ENCODE peak calls at places on chromosomes 5 and 9, in six cellular contexts. One of them, this sample, is unnamed.

GRCh38 chr9:105425817-105426433 is 21.9 kb upstream of the FSD1L start:
- DNase-seq in activated naive CD8-positive, alpha-beta T cell treated with anti-CD3 and anti-CD28 coated beads, Interleukin-2, amount 10 ng/mL, durations not matched to agents 7 days and 5 days: no peak
- DNase-seq in AG04450: no peak
- DNase-seq in NCI-H446 treated with DMSO at 0.1 percent for 48 hours: no peak
- DNase-seq in AG08396: peak
- DNase-seq in neural crest cell: no peak
- DNase-seq in this sample: peak

GRCh38 chr5:85000671-85001070 is 616.0 kb upstream of the EDIL3 start:
- DNase-seq in activated naive CD8-positive, alpha-beta T cell treated with anti-CD3 and anti-CD28 coated beads, Interleukin-2, amount 10 ng/mL, durations not matched to agents 7 days and 5 days: no peak
- DNase-seq in AG04450: no peak
- DNase-seq in NCI-H446 treated with DMSO at 0.1 percent for 48 hours: peak
- DNase-seq in AG08396: no peak
- DNase-seq in neural crest cell: no peak
- DNase-seq in this sample: peak

GRCh38 chr5:149062371-149063016 is 368 bp downstream of the SH3TC2 start:
- DNase-seq in activated naive CD8-positive, alpha-beta T cell treated with anti-CD3 and anti-CD28 coated beads, Interleukin-2, amount 10 ng/mL, durations not matched to agents 7 days and 5 days: no peak
- DNase-seq in AG04450: no peak
- DNase-seq in NCI-H446 treated with DMSO at 0.1 percent for 48 hours: no peak
- DNase-seq in AG08396: peak
- DNase-seq in neural crest cell: no peak
- DNase-seq in this sample: peak

GRCh38 chr9:121206516-121207370 is 5.1 kb upstream of the RAB14 start:
- DNase-seq in activated naive CD8-positive, alpha-beta T cell treated with anti-CD3 and anti-CD28 coated beads, Interleukin-2, amount 10 ng/mL, durations not matched to agents 7 days and 5 days: no peak
- DNase-seq in AG04450: no peak
- DNase-seq in NCI-H446 treated with DMSO at 0.1 percent for 48 hours: no peak
- DNase-seq in AG08396: no peak
- DNase-seq in neural crest cell: no peak
- DNase-seq in this sample: no peak

GRCh38 chr5:16809816-16810502 is 126.1 kb downstream of the MYO10 start:
- DNase-seq in activated naive CD8-positive, alpha-beta T cell treated with anti-CD3 and anti-CD28 coated beads, Interleukin-2, amount 10 ng/mL, durations not matched to agents 7 days and 5 days: no peak
- DNase-seq in AG04450: peak
- DNase-seq in NCI-H446 treated with DMSO at 0.1 percent for 48 hours: no peak
- DNase-seq in AG08396: peak
- DNase-seq in neural crest cell: no peak
- DNase-seq in this sample: peak

GRCh38 chr9:79021084-79021483 is 550.7 kb upstream of the TLE4 start:
- DNase-seq in activated naive CD8-positive, alpha-beta T cell treated with anti-CD3 and anti-CD28 coated beads, Interleukin-2, amount 10 ng/mL, durations not matched to agents 7 days and 5 days: no peak
- DNase-seq in AG04450: no peak
- DNase-seq in NCI-H446 treated with DMSO at 0.1 percent for 48 hours: no peak
- DNase-seq in AG08396: no peak
- DNase-seq in neural crest cell: no peak
- DNase-seq in this sample: no peak

GRCh38 chr9:133111461-133112360 is 9.3 kb downstream of the RALGDS start:
- DNase-seq in activated naive CD8-positive, alpha-beta T cell treated with anti-CD3 and anti-CD28 coated beads, Interleukin-2, amount 10 ng/mL, durations not matched to agents 7 days and 5 days: no peak
- DNase-seq in AG04450: no peak
- DNase-seq in NCI-H446 treated with DMSO at 0.1 percent for 48 hours: no peak
- DNase-seq in AG08396: no peak
- DNase-seq in neural crest cell: no peak
- DNase-seq in this sample: no peak

GRCh38 chr5:156411131-156411727 is 84.3 kb downstream of the SGCD start:
- DNase-seq in activated naive CD8-positive, alpha-beta T cell treated with anti-CD3 and anti-CD28 coated beads, Interleukin-2, amount 10 ng/mL, durations not matched to agents 7 days and 5 days: no peak
- DNase-seq in AG04450: peak
- DNase-seq in NCI-H446 treated with DMSO at 0.1 percent for 48 hours: peak
- DNase-seq in AG08396: peak
- DNase-seq in neural crest cell: no peak
- DNase-seq in this sample: no peak

GRCh38 chr5:172849636-172850453 is 15.8 kb downstream of the ERGIC1 start:
- DNase-seq in activated naive CD8-positive, alpha-beta T cell treated with anti-CD3 and anti-CD28 coated beads, Interleukin-2, amount 10 ng/mL, durations not matched to agents 7 days and 5 days: no peak
- DNase-seq in AG04450: no peak
- DNase-seq in NCI-H446 treated with DMSO at 0.1 percent for 48 hours: no peak
- DNase-seq in AG08396: no peak
- DNase-seq in neural crest cell: no peak
- DNase-seq in this sample: no peak

GRCh38 chr5:132258102-132259060 is 885 bp downstream of the PDLIM4 start:
- DNase-seq in activated naive CD8-positive, alpha-beta T cell treated with anti-CD3 and anti-CD28 coated beads, Interleukin-2, amount 10 ng/mL, durations not matched to agents 7 days and 5 days: no peak
- DNase-seq in AG04450: no peak
- DNase-seq in NCI-H446 treated with DMSO at 0.1 percent for 48 hours: no peak
- DNase-seq in AG08396: peak
- DNase-seq in neural crest cell: no peak
- DNase-seq in this sample: no peak

GRCh38 chr5:17359451-17359965 is 138.5 kb upstream of the TAF11L2 start:
- DNase-seq in activated naive CD8-positive, alpha-beta T cell treated with anti-CD3 and anti-CD28 coated beads, Interleukin-2, amount 10 ng/mL, durations not matched to agents 7 days and 5 days: no peak
- DNase-seq in AG04450: no peak
- DNase-seq in NCI-H446 treated with DMSO at 0.1 percent for 48 hours: no peak
- DNase-seq in AG08396: peak
- DNase-seq in neural crest cell: no peak
- DNase-seq in this sample: no peak

GRCh38 chr5:34507948-34508347 is 148.2 kb upstream of the RAI14 start:
- DNase-seq in activated naive CD8-positive, alpha-beta T cell treated with anti-CD3 and anti-CD28 coated beads, Interleukin-2, amount 10 ng/mL, durations not matched to agents 7 days and 5 days: no peak
- DNase-seq in AG04450: no peak
- DNase-seq in NCI-H446 treated with DMSO at 0.1 percent for 48 hours: no peak
- DNase-seq in AG08396: no peak
- DNase-seq in neural crest cell: no peak
- DNase-seq in this sample: no peak

GRCh38 chr9:126491256-126491879 is 122.4 kb upstream of the LMX1B start:
- DNase-seq in activated naive CD8-positive, alpha-beta T cell treated with anti-CD3 and anti-CD28 coated beads, Interleukin-2, amount 10 ng/mL, durations not matched to agents 7 days and 5 days: no peak
- DNase-seq in AG04450: peak
- DNase-seq in NCI-H446 treated with DMSO at 0.1 percent for 48 hours: peak
- DNase-seq in AG08396: peak
- DNase-seq in neural crest cell: peak
- DNase-seq in this sample: peak

GRCh38 chr5:143653256-143653655 is 158.7 kb upstream of the HMHB1 start:
- DNase-seq in activated naive CD8-positive, alpha-beta T cell treated with anti-CD3 and anti-CD28 coated beads, Interleukin-2, amount 10 ng/mL, durations not matched to agents 7 days and 5 days: no peak
- DNase-seq in AG04450: no peak
- DNase-seq in NCI-H446 treated with DMSO at 0.1 percent for 48 hours: no peak
- DNase-seq in AG08396: no peak
- DNase-seq in neural crest cell: no peak
- DNase-seq in this sample: no peak

This sample was measured in hepatic stellate cell.